ENCODE peak calls at places on chromosomes 5 and 9, in four cellular contexts. F is H4, H is H1, S is NCI-H1105. C is an unnamed sample.

GRCh38 chr9:131037336-131038255 is 28.6 kb downstream of the LAMC3 start:
- DNase-seq in F (no peak), H (no peak), S (no peak), C (no peak)

GRCh38 chr9:16023466-16023865 is 470.6 kb downstream of the CCDC171 start:
- DNase-seq in S (no peak), F (no peak), H (no peak), C (no peak)

GRCh38 chr5:159456722-159457462 is 126.6 kb upstream of the IL12B start:
- DNase-seq in H (no peak), S (no peak), F (peak), C (peak)

GRCh38 chr9:34406219-34406618 is 29.5 kb upstream of the MYORG start:
- DNase-seq in F (no peak), H (no peak), S (no peak), C (no peak)

GRCh38 chr9:132121021-132121420 is 40.8 kb upstream of the NTNG2 start:
- DNase-seq in F (no peak), S (no peak), H (no peak), C (no peak)

GRCh38 chr5:109852371-109853160 is 162.8 kb downstream of the MAN2A1 start:
- DNase-seq in F (peak), H (no peak), S (no peak), C (no peak)

GRCh38 chr9:7402704-7403389 is 396.7 kb downstream of the DMAC1 start:
- DNase-seq in H (no peak), F (no peak), S (no peak), C (no peak)

GRCh38 chr5:128144491-128144890 is 60.9 kb downstream of the SLC12A2 start:
- DNase-seq in H (no peak), F (peak), S (no peak), C (no peak)

GRCh38 chr5:140875085-140876065 is at the start of gene PCDHA12:
- DNase-seq in H (no peak), F (no peak), S (no peak), C (no peak)

GRCh38 chr9:18163146-18163545 is 310.8 kb upstream of the ADAMTSL1 start:
- DNase-seq in H (no peak), S (no peak), F (no peak), C (no peak)

GRCh38 chr5:127846884-127847283 is 143.7 kb downstream of the CCDC192 start:
- DNase-seq in S (no peak), F (no peak), H (no peak), C (no peak)

GRCh38 chr9:89021154-89021803 is 30.0 kb downstream of the S1PR3 start:
- DNase-seq in H (no peak), S (no peak), F (peak), C (peak)

GRCh38 chr5:12703254-12703653 is 799.0 kb upstream of the CTNND2 start:
- DNase-seq in F (no peak), S (no peak), H (no peak), C (no peak)

GRCh38 chr9:32385135-32385884 is 867 bp downstream of the ACO1 start:
- DNase-seq in H (no peak), F (no peak), S (no peak), C (peak)